ENCODE peak calls at places on chromosome 13, in four cellular contexts. L, F, Q and E are unnamed samples. For H3K4me1, the result is how much of the 10 kb centered on the place peaks cover.

GRCh38 chr13:27171244-27171829 is at the start of gene USP12:
- DNase-seq in L (peak), F (no peak), Q (no peak), E (no peak)

GRCh38 chr13:25217023-25217909 is 45.2 kb upstream of the AMER2 start:
- DNase-seq in L (no peak), F (no peak), Q (no peak), E (no peak)

GRCh38 chr13:51585234-51585672 is 991 bp downstream of the WDFY2 start:
- DNase-seq in L (peak), F (no peak), Q (no peak), E (no peak)

GRCh38 chr13:101382701-101383100 is 33.6 kb downstream of the NALCN start:
- DNase-seq in L (no peak), F (no peak), Q (no peak), E (no peak)

GRCh38 chr13:98775844-98776598 is 23.5 kb upstream of the SLC15A1 start:
- DNase-seq in L (no peak), F (no peak), Q (no peak), E (no peak)

GRCh38 chr13:100828226-100828625 is 153.6 kb upstream of the TMTC4 start:
- DNase-seq in L (no peak), F (no peak), Q (no peak), E (no peak)

GRCh38 chr13:103794526-103794925 is 728.3 kb upstream of the SLC10A2 start:
- DNase-seq in L (no peak), F (no peak), Q (no peak), E (no peak)

GRCh38 chr13:39779337-39780270 is 124.1 kb downstream of the COG6 start:
- DNase-seq in L (no peak), F (no peak), Q (peak), E (no peak)

GRCh38 chr13:37492741-37493514 is 105.6 kb downstream of the POSTN start:
- DNase-seq in L (no peak), F (no peak), Q (no peak), E (no peak)

GRCh38 chr13:31162151-31163008 is 676 bp upstream of the HSPH1 start:
- DNase-seq in L (peak), F (peak), Q (peak), E (peak)

GRCh38 chr13:110916671-110917142 is 1.8 kb upstream of the ANKRD10 start:
- DNase-seq in L (no peak), F (no peak), Q (no peak), E (no peak)

GRCh38 chr13:27449936-27450828 is at the start of gene MTIF3:
- DNase-seq in L (peak), F (peak), Q (peak), E (peak)

GRCh38 chr13:51999525-51999924 is 11.7 kb downstream of the ATP7B start:
- DNase-seq in L (peak), F (no peak), Q (no peak), E (no peak)

GRCh38 chr13:108968566-108968965 is 339.2 kb downstream of the MYO16 start:
- DNase-seq in L (no peak), F (no peak), Q (no peak), E (no peak)

GRCh38 chr13:109383683-109384082 is 402.7 kb downstream of the IRS2 start:
- DNase-seq in L (no peak), F (no peak), Q (no peak), E (no peak)

GRCh38 chr13:97125810-97126738 is 96.1 kb upstream of the MBNL2 start:
- DNase-seq in L (no peak), F (peak), Q (no peak), E (no peak)

GRCh38 chr13:43805681-43806128 is 18.9 kb upstream of the ENOX1 start:
- DNase-seq in L (no peak), F (no peak), Q (no peak), E (no peak)

GRCh38 chr13:23813635-23814034 is 75.6 kb downstream of the MIPEP start:
- DNase-seq in L (no peak), F (no peak), Q (no peak), E (no peak)

GRCh38 chr13:26019241-26019640 is 32.6 kb downstream of the SHISA2 start:
- DNase-seq in L (no peak), F (no peak), Q (no peak), E (no peak)

GRCh38 chr13:96003304-96003703 is 49.9 kb downstream of the UGGT2 start:
- DNase-seq in L (no peak), F (no peak), Q (no peak), E (peak)

GRCh38 chr13:75494491-75494890 is 12.5 kb upstream of the TBC1D4 start:
- DNase-seq in L (no peak), F (no peak), Q (no peak), E (no peak)

GRCh38 chr13:109331898-109332297 is 454.5 kb downstream of the IRS2 start:
- DNase-seq in L (no peak), F (no peak), Q (no peak), E (no peak)

GRCh38 chr13:50594276-50594970 is 249.1 kb downstream of the DLEU7 start:
- DNase-seq in L (no peak), F (no peak), Q (peak), E (no peak)

GRCh38 chr13:23268441-23268840 is 87.7 kb downstream of the SGCG start:
- DNase-seq in L (no peak), F (no peak), Q (no peak), E (no peak)

GRCh38 chr13:97000295-97000925 is 6.1 kb upstream of the OXGR1 start:
- DNase-seq in L (no peak), F (no peak), Q (no peak), E (no peak)

GRCh38 chr13:106372199-106373160 is 163.0 kb downstream of the EFNB2 start:
- DNase-seq in L (no peak), F (no peak), Q (no peak), E (no peak)

GRCh38 chr13:106156468-106156867 is 379.0 kb downstream of the EFNB2 start:
- DNase-seq in L (no peak), F (no peak), Q (no peak), E (no peak)

GRCh38 chr13:113822266-113822665 is 41.6 kb downstream of the GAS6 start:
- DNase-seq in L (no peak), F (no peak), Q (no peak), E (no peak)

GRCh38 chr13:110559986-110560385 is 1.5 kb downstream of the RAB20 start:
- DNase-seq in L (no peak), F (no peak), Q (no peak), E (no peak)

GRCh38 chr13:63554157-63554556 is 2138.5 kb upstream of the PCDH20 start:
- DNase-seq in L (no peak), F (no peak), Q (no peak), E (no peak)

GRCh38 chr13:32993109-32993508 is 23.1 kb upstream of the KL start:
- DNase-seq in L (peak), F (no peak), Q (no peak), E (no peak)

GRCh38 chr13:33000365-33000764 is 15.9 kb upstream of the KL start:
- DNase-seq in L (no peak), F (no peak), Q (no peak), E (no peak)

GRCh38 chr13:32997399-32997798 is 18.8 kb upstream of the KL start:
- DNase-seq in L (no peak), F (no peak), Q (no peak), E (no peak)
- H3K4me3 ChIP-seq in L (no peak), F (no peak), Q (no peak), E (no peak)

DNA sequence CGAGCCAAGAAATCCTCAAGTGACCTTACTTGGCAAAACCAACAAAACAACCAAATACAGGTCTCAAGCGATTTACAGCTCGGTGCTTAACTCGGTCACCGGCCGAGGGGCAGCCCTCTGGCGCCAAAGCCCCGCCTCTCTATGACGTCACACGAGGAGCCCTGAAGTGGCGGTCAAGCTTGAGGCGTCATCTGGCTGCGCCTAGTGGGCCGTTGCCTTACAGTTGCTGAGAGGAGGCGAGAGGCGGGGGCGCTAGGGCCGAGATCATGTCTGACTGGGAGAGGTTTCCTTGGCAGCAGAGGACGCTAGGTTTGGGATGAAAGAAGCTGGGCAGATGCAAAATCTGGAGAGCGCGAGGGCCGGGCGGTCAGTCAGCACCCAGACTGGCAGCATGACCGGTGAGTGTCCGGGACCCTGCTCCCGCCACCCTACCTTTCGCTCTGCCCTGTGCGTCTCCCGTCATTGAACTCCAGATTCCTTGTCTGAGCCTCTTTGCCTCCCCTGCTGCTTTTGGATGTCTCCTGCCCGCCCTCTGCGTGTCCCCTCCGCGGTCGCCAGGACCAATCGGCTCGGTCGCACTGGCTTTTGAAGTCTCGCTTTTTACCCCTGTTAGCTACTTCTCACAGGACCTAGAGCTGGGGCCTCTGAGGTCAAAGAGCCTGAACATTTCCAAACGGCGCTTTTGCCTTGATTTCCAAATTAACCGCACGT is at the start of gene CDADC1:
- DNase-seq in L (peak), F (peak), Q (peak), E (peak)
- H3K4me1 ChIP-seq in L (under half), F (under half), Q (under half), E (under half)

GRCh38 chr13:54513254-54513653 is 1484.6 kb downstream of the OLFM4 start:
- DNase-seq in L (no peak), F (no peak), Q (no peak), E (no peak)

GRCh38 chr13:54511356-54511755 is 1482.7 kb downstream of the OLFM4 start:
- DNase-seq in L (no peak), F (no peak), Q (no peak), E (no peak)
- H3K27ac ChIP-seq in L (no peak), F (no peak), Q (no peak), E (no peak)

GRCh38 chr13:45372189-45373115 is 31.5 kb upstream of the TPT1 start:
- DNase-seq in L (no peak), F (no peak), Q (no peak), E (no peak)

GRCh38 chr13:45373116-45373606 is 32.2 kb upstream of the TPT1 start:
- DNase-seq in L (no peak), F (no peak), Q (no peak), E (no peak)

GRCh38 chr13:45368571-45368970 is 27.6 kb upstream of the TPT1 start:
- DNase-seq in L (no peak), F (no peak), Q (no peak), E (no peak)

GRCh38 chr13:45369116-45369515 is 28.1 kb upstream of the TPT1 start:
- DNase-seq in L (no peak), F (no peak), Q (no peak), E (no peak)

DNA sequence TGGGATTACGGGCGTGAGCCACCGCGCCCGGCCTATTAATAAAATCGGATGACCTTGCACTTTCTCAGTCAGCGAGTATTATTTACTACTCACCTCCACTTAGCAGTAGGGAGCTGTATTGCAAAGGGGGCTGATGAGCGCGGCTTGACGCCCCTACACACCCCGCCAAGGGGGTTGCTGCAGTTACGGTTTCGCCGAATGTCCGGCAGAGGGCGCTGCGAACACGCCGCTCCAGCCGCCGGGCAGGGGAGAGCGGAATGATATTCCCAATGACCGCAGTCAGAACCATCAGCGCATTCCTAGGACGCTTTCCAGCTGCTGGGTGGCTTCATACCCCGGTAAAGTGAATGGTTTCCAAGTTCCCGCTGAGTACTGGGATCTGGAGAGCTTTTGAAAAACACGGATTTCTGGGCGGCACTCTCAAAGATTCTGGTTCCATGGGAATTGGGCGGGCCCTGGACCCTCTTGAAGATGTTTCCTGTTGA is 30.0 kb upstream of the TPT1 start:
- DNase-seq in L (peak), F (peak), Q (peak), E (peak)
- H3K4me3 ChIP-seq in L (no peak), F (no peak), Q (no peak), E (no peak)

DNA sequence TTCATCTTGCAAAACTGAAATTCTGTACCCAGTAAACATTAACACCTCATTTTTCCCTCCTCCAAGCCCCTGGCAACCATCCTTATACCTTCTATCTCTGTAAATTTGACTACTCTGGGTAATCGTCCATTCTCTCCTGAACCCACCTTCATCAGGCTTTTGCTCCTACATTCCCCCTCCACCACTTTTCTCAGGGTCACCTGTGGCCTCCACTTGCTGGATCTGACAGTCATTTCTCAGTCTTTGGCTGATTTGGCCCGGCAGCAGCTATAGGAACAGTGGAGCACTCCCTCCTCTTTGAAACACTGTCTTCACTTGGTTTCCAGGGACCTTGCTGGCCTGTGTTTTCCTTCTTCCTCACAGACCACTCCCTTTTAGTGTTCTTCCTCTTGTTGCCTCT is 83.5 kb downstream of the LRCH1 start:
- DNase-seq in L (no peak), F (no peak), Q (no peak), E (no peak)
- H3K4me1 ChIP-seq in L (under half), F (under half), Q (under half), E (under half)

GRCh38 chr13:77784531-77784930 is 87.0 kb downstream of the SLAIN1 start:
- DNase-seq in L (no peak), F (no peak), Q (no peak), E (no peak)
- H3K27ac ChIP-seq in L (no peak), F (no peak), Q (no peak), E (no peak)

GRCh38 chr13:36129539-36129938 is 1.6 kb downstream of the DCLK1 start:
- DNase-seq in L (no peak), F (no peak), Q (no peak), E (no peak)
- H3K4me3 ChIP-seq in L (no peak), F (no peak), Q (no peak), E (no peak)